ENCODE peak calls at places on chromosome 22, in four cellular contexts. One of them, this sample, is unnamed.

GRCh38 chr22:40326905-40327735 is 19.2 kb upstream of the ADSL start:
- DNase-seq in HAP-1: no peak
- DNase-seq in naive thymus-derived CD4-positive, alpha-beta T cell: peak; percentile 79
- DNase-seq in heart left ventricle: no peak
- DNase-seq in this sample: peak; percentile 78

GRCh38 chr22:41478891-41479521 is 10.1 kb downstream of the ACO2 start:
- DNase-seq in HAP-1: no peak
- DNase-seq in naive thymus-derived CD4-positive, alpha-beta T cell: no peak
- DNase-seq in heart left ventricle: no peak
- DNase-seq in this sample: no peak

GRCh38 chr22:19447388-19448075 is at the start of gene C22orf39:
- DNase-seq in HAP-1: peak; percentile 96
- DNase-seq in naive thymus-derived CD4-positive, alpha-beta T cell: peak; percentile 93
- DNase-seq in heart left ventricle: peak; percentile 92
- DNase-seq in this sample: peak; percentile 86

GRCh38 chr22:24147666-24148065 is 33.6 kb upstream of the SUSD2 start:
- DNase-seq in HAP-1: no peak
- DNase-seq in naive thymus-derived CD4-positive, alpha-beta T cell: no peak
- DNase-seq in heart left ventricle: no peak
- DNase-seq in this sample: no peak

GRCh38 chr22:30202531-30203006 is 44.0 kb downstream of the LIF start:
- DNase-seq in HAP-1: no peak
- DNase-seq in naive thymus-derived CD4-positive, alpha-beta T cell: no peak
- DNase-seq in heart left ventricle: no peak
- DNase-seq in this sample: no peak

GRCh38 chr22:17009640-17010291 is 1.7 kb upstream of the GAB4 start:
- DNase-seq in HAP-1: no peak
- DNase-seq in naive thymus-derived CD4-positive, alpha-beta T cell: no peak
- DNase-seq in heart left ventricle: no peak
- DNase-seq in this sample: no peak

GRCh38 chr22:42560781-42561180 is 7.0 kb downstream of the SERHL2 start:
- DNase-seq in HAP-1: no peak
- DNase-seq in naive thymus-derived CD4-positive, alpha-beta T cell: no peak
- DNase-seq in heart left ventricle: no peak
- DNase-seq in this sample: no peak

GRCh38 chr22:47515384-47516125 is 753.1 kb downstream of the TBC1D22A start:
- DNase-seq in HAP-1: no peak
- DNase-seq in naive thymus-derived CD4-positive, alpha-beta T cell: no peak
- DNase-seq in heart left ventricle: no peak
- DNase-seq in this sample: no peak

GRCh38 chr22:38859581-38860290 is 12.3 kb downstream of the CBX6 start:
- DNase-seq in HAP-1: no peak
- DNase-seq in naive thymus-derived CD4-positive, alpha-beta T cell: no peak
- DNase-seq in heart left ventricle: no peak
- DNase-seq in this sample: no peak

GRCh38 chr22:24367841-24368240 is 59.6 kb upstream of the ADORA2A start:
- DNase-seq in HAP-1: no peak
- DNase-seq in naive thymus-derived CD4-positive, alpha-beta T cell: no peak
- DNase-seq in heart left ventricle: no peak
- DNase-seq in this sample: no peak

GRCh38 chr22:27775087-27775697 is 26.4 kb downstream of the MN1 start:
- DNase-seq in HAP-1: no peak
- DNase-seq in naive thymus-derived CD4-positive, alpha-beta T cell: no peak
- DNase-seq in heart left ventricle: no peak
- DNase-seq in this sample: no peak

GRCh38 chr22:19805821-19806212 is 45.2 kb downstream of the TBX1 start:
- DNase-seq in HAP-1: peak; percentile 14
- DNase-seq in naive thymus-derived CD4-positive, alpha-beta T cell: no peak
- DNase-seq in heart left ventricle: no peak
- DNase-seq in this sample: no peak

GRCh38 chr22:19429950-19430889 is 1.3 kb downstream of the HIRA start:
- DNase-seq in HAP-1: no peak
- DNase-seq in naive thymus-derived CD4-positive, alpha-beta T cell: peak; percentile 68
- DNase-seq in heart left ventricle: no peak
- DNase-seq in this sample: no peak

GRCh38 chr22:33922268-33922667 is 2.0 kb upstream of the LARGE1 start:
- DNase-seq in HAP-1: peak; percentile 55
- DNase-seq in naive thymus-derived CD4-positive, alpha-beta T cell: no peak
- DNase-seq in heart left ventricle: peak; percentile 36
- DNase-seq in this sample: peak; percentile 43

GRCh38 chr22:47112566-47112965 is 350.1 kb downstream of the TBC1D22A start:
- DNase-seq in HAP-1: no peak
- DNase-seq in naive thymus-derived CD4-positive, alpha-beta T cell: no peak
- DNase-seq in heart left ventricle: no peak
- DNase-seq in this sample: no peak

GRCh38 chr22:42881982-42882656 is 25.0 kb upstream of the ARFGAP3 start:
- DNase-seq in HAP-1: no peak
- DNase-seq in naive thymus-derived CD4-positive, alpha-beta T cell: no peak
- DNase-seq in heart left ventricle: no peak
- DNase-seq in this sample: no peak

GRCh38 chr22:21684492-21685163 is 18.8 kb downstream of the PPIL2 start:
- DNase-seq in HAP-1: no peak
- DNase-seq in naive thymus-derived CD4-positive, alpha-beta T cell: no peak
- DNase-seq in heart left ventricle: no peak
- DNase-seq in this sample: no peak
- H3K4me1 ChIP-seq in HAP-1: no peaks in the 10 kb centered on the region
- H3K4me1 ChIP-seq in naive thymus-derived CD4-positive, alpha-beta T cell: no peaks in the 10 kb centered on the region
- H3K4me1 ChIP-seq in heart left ventricle: no peaks in the 10 kb centered on the region
- H3K4me1 ChIP-seq in this sample: no peaks in the 10 kb centered on the region

GRCh38 chr22:49214976-49215375 is 612.7 kb downstream of the BRD1 start:
- DNase-seq in HAP-1: no peak
- DNase-seq in naive thymus-derived CD4-positive, alpha-beta T cell: no peak
- DNase-seq in heart left ventricle: peak; percentile 1
- DNase-seq in this sample: no peak

GRCh38 chr22:49215840-49216239 is 611.8 kb downstream of the BRD1 start:
- DNase-seq in HAP-1: no peak
- DNase-seq in naive thymus-derived CD4-positive, alpha-beta T cell: no peak
- DNase-seq in heart left ventricle: no peak
- DNase-seq in this sample: no peak

GRCh38 chr22:49212466-49212865 is 615.2 kb downstream of the BRD1 start:
- DNase-seq in HAP-1: no peak
- DNase-seq in naive thymus-derived CD4-positive, alpha-beta T cell: no peak
- DNase-seq in heart left ventricle: peak; percentile 2
- DNase-seq in this sample: no peak

GRCh38 chr22:49212002-49212401 is 615.7 kb downstream of the BRD1 start:
- DNase-seq in HAP-1: no peak
- DNase-seq in naive thymus-derived CD4-positive, alpha-beta T cell: no peak
- DNase-seq in heart left ventricle: no peak
- DNase-seq in this sample: no peak

DNA sequence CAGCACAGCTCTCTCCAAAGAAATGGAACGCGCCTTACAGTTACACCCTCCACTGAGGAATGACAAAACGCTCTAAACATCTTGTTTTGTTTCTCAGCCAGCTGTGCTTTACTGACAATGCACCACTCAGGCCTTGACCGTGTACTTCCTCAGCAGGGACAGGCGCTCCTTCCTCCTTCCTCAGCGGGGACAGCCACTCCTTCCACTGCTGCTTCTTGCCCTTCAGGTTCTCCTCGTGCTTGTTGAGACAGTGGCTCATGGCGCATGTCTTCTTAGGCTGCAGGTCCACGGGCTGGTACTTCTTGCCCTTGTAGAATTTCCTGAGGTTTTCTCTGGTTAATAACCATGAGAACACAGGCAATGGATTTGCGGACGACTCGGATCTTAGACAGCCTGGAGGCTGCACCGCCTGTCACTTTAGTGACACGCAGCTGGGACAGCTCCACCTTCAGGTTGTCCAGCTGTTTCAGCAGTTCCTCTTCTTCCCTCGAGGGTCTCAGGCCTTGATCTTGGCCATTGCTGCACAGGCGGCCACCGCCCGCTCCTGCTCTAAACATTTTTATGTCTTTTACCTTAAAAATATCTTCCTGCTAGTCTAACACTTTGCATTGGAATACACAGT is 613.8 kb downstream of the BRD1 start:
- DNase-seq in HAP-1: no peak
- DNase-seq in naive thymus-derived CD4-positive, alpha-beta T cell: no peak
- DNase-seq in heart left ventricle: peak; percentile 1
- DNase-seq in this sample: no peak
- H3K4me1 ChIP-seq in HAP-1: no peaks in the 10 kb centered on the region
- H3K4me1 ChIP-seq in naive thymus-derived CD4-positive, alpha-beta T cell: no peaks in the 10 kb centered on the region
- H3K4me1 ChIP-seq in heart left ventricle: no peaks in the 10 kb centered on the region
- H3K4me1 ChIP-seq in this sample: no peaks in the 10 kb centered on the region

DNA sequence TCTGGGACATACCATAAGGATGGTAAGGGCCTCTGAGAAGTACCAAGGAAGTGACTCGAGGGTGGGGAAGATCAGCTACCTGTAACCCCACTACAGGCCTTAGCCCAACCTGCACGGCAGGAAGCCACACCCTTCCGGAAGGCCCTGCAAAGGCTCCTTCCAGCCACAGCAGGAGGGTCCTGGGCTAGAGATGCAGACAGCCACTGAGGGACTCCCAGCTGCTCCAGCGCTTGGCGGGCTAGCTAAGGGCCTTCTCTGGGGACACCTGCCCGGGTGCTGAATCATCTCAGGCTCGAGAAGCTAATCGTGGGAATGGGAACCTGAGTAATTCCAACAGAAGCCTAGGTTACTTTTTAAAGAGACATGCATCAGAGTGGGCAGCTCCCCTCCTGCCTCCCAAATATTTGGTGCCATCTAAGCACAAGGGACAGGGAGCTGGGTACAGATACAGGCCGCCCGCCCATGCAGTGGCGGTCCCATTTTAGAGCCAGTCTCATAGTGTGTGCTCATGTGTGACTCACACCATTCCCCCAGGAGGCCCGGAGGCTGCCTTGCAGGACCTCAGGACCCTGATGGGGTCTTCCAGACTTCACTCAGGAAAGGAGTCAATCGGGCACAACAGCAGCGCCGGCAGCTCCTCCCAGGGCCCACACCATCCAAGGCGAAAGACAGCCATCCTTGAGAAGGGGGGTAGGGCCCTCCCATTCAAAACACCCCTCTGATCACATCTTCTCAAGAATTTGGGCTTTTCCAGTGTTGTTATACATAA is 8.0 kb downstream of the MYH9 start:
- DNase-seq in HAP-1: peak; percentile 2
- DNase-seq in naive thymus-derived CD4-positive, alpha-beta T cell: peak; percentile 68
- DNase-seq in heart left ventricle: no peak
- DNase-seq in this sample: peak; percentile 68
- H3K4me1 ChIP-seq in HAP-1: peaks cover 2% of the 10 kb centered on the region
- H3K4me1 ChIP-seq in naive thymus-derived CD4-positive, alpha-beta T cell: peaks cover 84% of the 10 kb centered on the region
- H3K4me1 ChIP-seq in heart left ventricle: peaks cover 97% of the 10 kb centered on the region
- H3K4me1 ChIP-seq in this sample: peaks cover 54% of the 10 kb centered on the region

DNA sequence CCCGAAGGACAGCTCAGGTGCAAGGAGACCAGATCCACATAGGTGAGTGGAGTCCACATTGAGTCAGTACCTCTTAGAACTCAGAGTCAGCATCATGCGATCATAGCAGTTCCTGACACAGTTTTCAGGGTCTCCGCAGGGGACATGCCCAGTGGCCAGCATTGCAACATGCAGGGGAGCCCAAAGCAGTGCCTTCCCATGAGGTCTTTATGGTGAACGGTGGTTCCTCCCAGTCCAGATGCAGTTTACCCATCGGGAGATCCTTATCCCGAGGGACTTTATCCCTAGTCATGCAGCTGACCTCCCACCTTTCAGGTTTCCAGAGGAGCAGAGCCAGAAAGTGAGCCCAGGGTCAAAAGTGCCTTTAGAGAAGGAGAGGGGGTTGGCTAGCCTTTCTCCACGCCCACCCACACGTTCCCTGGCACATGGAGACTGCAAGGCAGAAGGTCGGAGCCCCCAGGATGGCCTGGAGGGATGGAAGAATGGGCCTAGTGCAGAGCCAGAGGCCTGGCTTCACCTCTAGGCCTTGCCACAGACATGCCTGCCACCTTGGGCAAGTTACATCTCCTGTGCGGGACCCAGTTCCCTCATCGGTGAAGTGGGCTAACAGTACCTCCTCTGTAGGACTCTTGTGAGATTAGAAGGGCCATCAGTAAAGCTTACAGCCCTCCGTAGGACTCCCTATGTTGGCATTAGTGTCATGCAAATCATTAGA is 6.4 kb downstream of the KCTD17 start:
- DNase-seq in HAP-1: no peak
- DNase-seq in naive thymus-derived CD4-positive, alpha-beta T cell: no peak
- DNase-seq in heart left ventricle: no peak
- DNase-seq in this sample: no peak
- H3K4me1 ChIP-seq in HAP-1: no peaks in the 10 kb centered on the region
- H3K4me1 ChIP-seq in naive thymus-derived CD4-positive, alpha-beta T cell: no peaks in the 10 kb centered on the region
- H3K4me1 ChIP-seq in heart left ventricle: peaks cover 11% of the 10 kb centered on the region
- H3K4me1 ChIP-seq in this sample: no peaks in the 10 kb centered on the region

GRCh38 chr22:22752199-22752555 is 107.8 kb downstream of the GGTLC2 start:
- DNase-seq in HAP-1: no peak
- DNase-seq in naive thymus-derived CD4-positive, alpha-beta T cell: no peak
- DNase-seq in heart left ventricle: no peak
- DNase-seq in this sample: no peak
- H3K4me1 ChIP-seq in HAP-1: no peaks in the 10 kb centered on the region
- H3K4me1 ChIP-seq in naive thymus-derived CD4-positive, alpha-beta T cell: peaks cover 55% of the 10 kb centered on the region
- H3K4me1 ChIP-seq in heart left ventricle: no peaks in the 10 kb centered on the region
- H3K4me1 ChIP-seq in this sample: no peaks in the 10 kb centered on the region

GRCh38 chr22:22768885-22769284 is 118.7 kb upstream of the IGLL5 start:
- DNase-seq in HAP-1: no peak
- DNase-seq in naive thymus-derived CD4-positive, alpha-beta T cell: no peak
- DNase-seq in heart left ventricle: no peak
- DNase-seq in this sample: no peak
- H3K4me1 ChIP-seq in HAP-1: no peaks in the 10 kb centered on the region
- H3K4me1 ChIP-seq in naive thymus-derived CD4-positive, alpha-beta T cell: peaks cover 49% of the 10 kb centered on the region
- H3K4me1 ChIP-seq in heart left ventricle: no peaks in the 10 kb centered on the region
- H3K4me1 ChIP-seq in this sample: no peaks in the 10 kb centered on the region

DNA sequence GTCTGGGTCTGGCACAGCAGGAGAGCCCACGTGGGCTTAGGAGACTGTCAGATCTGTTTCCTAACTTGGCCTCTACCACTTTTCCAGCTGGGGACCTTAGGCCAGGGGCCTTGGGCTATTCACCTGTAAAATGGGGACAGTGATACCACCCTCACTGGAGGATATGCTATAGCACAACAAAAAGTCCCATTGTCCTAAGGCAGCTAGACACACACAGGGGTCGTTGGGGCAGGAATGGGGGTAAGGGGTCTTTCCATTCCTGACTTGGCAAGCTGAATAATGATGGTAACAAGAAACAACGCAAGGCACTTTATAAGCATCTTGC is 2.6 kb upstream of the SH3BP1 start:
- DNase-seq in HAP-1: no peak
- DNase-seq in naive thymus-derived CD4-positive, alpha-beta T cell: no peak
- DNase-seq in heart left ventricle: no peak
- DNase-seq in this sample: no peak
- H3K4me1 ChIP-seq in HAP-1: peaks cover 5% of the 10 kb centered on the region
- H3K4me1 ChIP-seq in naive thymus-derived CD4-positive, alpha-beta T cell: peaks cover 81% of the 10 kb centered on the region
- H3K4me1 ChIP-seq in heart left ventricle: peaks cover 40% of the 10 kb centered on the region
- H3K4me1 ChIP-seq in this sample: peaks cover 45% of the 10 kb centered on the region

This sample was measured in SJSA1.